ENCODE peak calls at places on chromosomes 2 and 18, in seven cellular contexts. T is adrenal gland, P is H54, O is K562, U is GM12878, H is A549, S is body of pancreas. R is an unnamed sample.

GRCh38 chr2:217162533-217162932 is 302.7 kb upstream of the TNP1 start:
- DNase-seq in T (no peak), P (no peak), O (peak), U (no peak), H (no peak), S (no peak), R (no peak)

GRCh38 chr18:50879302-50880107 is 587 bp downstream of the ME2 start:
- DNase-seq in T (peak), P (no peak), O (no peak), U (no peak), H (no peak), S (peak), R (no peak)

GRCh38 chr2:215896921-215897320 is 116.4 kb downstream of the MREG start:
- DNase-seq in T (no peak), P (no peak), O (no peak), U (no peak), H (no peak), S (no peak), R (no peak)

GRCh38 chr2:106034325-106034724 is 159.8 kb downstream of the UXS1 start:
- DNase-seq in T (no peak), P (no peak), O (no peak), U (no peak), H (no peak), S (no peak), R (no peak)

GRCh38 chr2:961786-962185 is 11.1 kb downstream of the SNTG2 start:
- DNase-seq in T (no peak), P (no peak), O (no peak), U (no peak), H (no peak), S (no peak), R (no peak)

GRCh38 chr2:189522435-189523151 is 58.0 kb downstream of the SLC40A1 start:
- DNase-seq in T (no peak), P (no peak), O (no peak), U (no peak), H (no peak), S (peak), R (no peak)

GRCh38 chr18:23071285-23071684 is 64.0 kb upstream of the CABLES1 start:
- DNase-seq in T (peak), P (no peak), O (no peak), U (peak), H (no peak), S (peak), R (no peak)

GRCh38 chr18:12839057-12839525 is 44.9 kb downstream of the PTPN2 start:
- DNase-seq in T (no peak), P (no peak), O (no peak), U (peak), H (no peak), S (no peak), R (no peak)

GRCh38 chr18:31225668-31226067 is 63.0 kb upstream of the DSC1 start:
- DNase-seq in T (no peak), P (no peak), O (no peak), U (no peak), H (no peak), S (peak), R (no peak)

GRCh38 chr2:85259101-85259590 is 68.6 kb downstream of the TGOLN2 start:
- DNase-seq in T (no peak), P (no peak), O (no peak), U (no peak), H (no peak), S (no peak), R (no peak)

GRCh38 chr2:125638345-125638744 is 1017.6 kb upstream of the GYPC start:
- DNase-seq in T (no peak), P (no peak), O (no peak), U (no peak), H (no peak), S (no peak), R (no peak)

GRCh38 chr2:55511508-55512124 is 7.9 kb upstream of the CFAP36 start:
- DNase-seq in T (no peak), P (peak), O (no peak), U (no peak), H (peak), S (no peak), R (no peak)

GRCh38 chr2:43764086-43764710 is 9.6 kb upstream of the DYNC2LI1 start:
- DNase-seq in T (no peak), P (no peak), O (no peak), U (no peak), H (no peak), S (no peak), R (no peak)

GRCh38 chr2:17894551-17894950 is 16.1 kb downstream of the KCNS3 start:
- DNase-seq in T (no peak), P (no peak), O (no peak), U (no peak), H (no peak), S (peak), R (no peak)

GRCh38 chr2:50143822-50144575 is 887.9 kb downstream of the NRXN1 start:
- DNase-seq in T (no peak), P (peak), O (no peak), U (peak), H (peak), S (peak), R (no peak)

GRCh38 chr18:47893939-47894699 is 36.3 kb downstream of the SMAD2 start:
- DNase-seq in T (no peak), P (no peak), O (no peak), U (no peak), H (no peak), S (no peak), R (no peak)

GRCh38 chr2:190277234-190278112 is 42.2 kb downstream of the HIBCH start:
- DNase-seq in T (peak), P (no peak), O (peak), U (no peak), H (no peak), S (no peak), R (no peak)

GRCh38 chr18:46167971-46168370 is 63.8 kb downstream of the HAUS1 start:
- DNase-seq in T (peak), P (no peak), O (no peak), U (peak), H (no peak), S (peak), R (no peak)

GRCh38 chr2:183032200-183032794 is 6.0 kb downstream of the NCKAP1 start:
- DNase-seq in T (no peak), P (no peak), O (no peak), U (no peak), H (no peak), S (no peak), R (no peak)

GRCh38 chr2:205198130-205198505 is 484.2 kb upstream of the NRP2 start:
- DNase-seq in T (peak), P (peak), O (no peak), U (no peak), H (no peak), S (peak), R (no peak)

GRCh38 chr18:71008257-71008656 is 719.4 kb downstream of the SOCS6 start:
- DNase-seq in T (no peak), P (no peak), O (no peak), U (no peak), H (no peak), S (no peak), R (no peak)

GRCh38 chr18:12254137-12254819 is at the start of gene CIDEA:
- DNase-seq in T (no peak), P (no peak), O (peak), U (no peak), H (no peak), S (no peak), R (no peak)

GRCh38 chr2:20615046-20615465 is 35.8 kb downstream of the HS1BP3 start:
- DNase-seq in T (no peak), P (no peak), O (no peak), U (no peak), H (no peak), S (no peak), R (peak)

GRCh38 chr18:42157878-42158277 is 202.8 kb downstream of the PIK3C3 start:
- DNase-seq in T (no peak), P (no peak), O (no peak), U (no peak), H (no peak), S (no peak), R (no peak)

GRCh38 chr2:19857100-19857499 is 44.7 kb downstream of the TTC32 start:
- DNase-seq in T (no peak), P (no peak), O (no peak), U (no peak), H (no peak), S (no peak), R (no peak)

GRCh38 chr18:12406376-12407111 is 1.2 kb upstream of the PRELID3A start:
- DNase-seq in T (no peak), P (no peak), O (no peak), U (no peak), H (no peak), S (no peak), R (no peak)

GRCh38 chr18:49645836-49646235 is 84.0 kb downstream of the LIPG start:
- DNase-seq in T (peak), P (no peak), O (no peak), U (no peak), H (no peak), S (peak), R (no peak)

DNA sequence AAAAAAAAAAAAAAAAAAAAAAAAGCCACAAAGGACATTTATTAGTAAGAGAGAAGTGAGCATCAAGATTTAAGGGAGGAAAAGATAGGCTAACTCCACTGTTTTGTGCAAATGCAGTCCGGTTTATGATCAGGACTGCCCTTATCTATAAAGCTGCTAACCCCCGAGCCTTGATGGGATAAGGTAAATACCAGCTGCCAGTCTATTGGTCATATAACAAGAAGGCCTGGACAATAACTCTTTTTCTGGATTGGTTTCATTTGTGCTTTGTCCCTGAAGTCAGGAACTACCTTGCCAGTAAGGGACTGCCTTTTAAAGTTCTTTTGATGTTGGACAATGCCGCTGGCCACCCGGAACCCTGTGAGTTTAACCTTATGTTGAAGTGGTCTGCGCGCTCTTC is 15.4 kb downstream of the PTPN4 start:
- DNase-seq in T (no peak), P (no peak), O (no peak), U (no peak), H (no peak), S (no peak), R (no peak)
- TF ChIP-seq POLR2A in T (no peak), P (no peak), O (no peak), U (no peak), H (no peak), S (no peak), R (no peak)

DNA sequence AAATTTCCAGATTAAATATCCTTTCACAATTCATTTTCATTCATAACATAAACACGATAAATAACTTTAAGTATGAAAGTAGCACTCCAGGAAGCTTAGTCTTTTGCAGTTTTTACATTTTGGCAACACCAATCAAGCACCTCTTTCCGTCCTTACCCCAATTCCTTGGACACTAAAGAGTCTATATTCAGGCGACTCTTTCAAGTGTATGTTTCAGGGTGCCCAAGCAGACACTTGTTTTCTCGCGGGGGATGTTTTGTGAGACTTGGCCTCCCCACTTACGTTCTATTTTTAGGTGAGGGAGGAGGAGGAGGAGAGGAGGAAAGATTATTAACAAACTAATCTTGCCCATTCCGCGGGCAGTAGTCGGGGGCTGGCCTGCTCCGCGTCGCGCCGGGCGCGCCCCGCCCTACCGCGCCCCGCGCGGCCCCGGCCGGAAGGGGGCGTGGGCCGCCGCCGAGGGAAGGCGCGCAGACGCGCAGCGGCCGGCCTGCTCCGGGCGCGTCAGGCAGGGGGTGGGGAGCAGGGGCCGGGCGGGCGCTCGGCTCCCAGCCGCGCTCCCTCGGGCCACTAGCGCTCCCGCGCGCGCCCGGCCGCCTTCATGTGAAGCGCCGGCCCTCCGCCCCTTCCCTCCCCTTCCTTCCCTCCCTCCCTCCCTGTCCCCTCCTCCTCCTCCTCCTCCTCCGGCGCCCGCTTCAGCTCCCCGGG is at the start of gene ITPRID2:
- DNase-seq in T (peak), P (peak), O (peak), U (no peak), H (peak), S (peak), R (peak)
- TF ChIP-seq POLR2A in T (no peak), P (peak), O (no peak), U (peak), H (peak), S (no peak), R (no peak)

GRCh38 chr2:218397502-218398436 is 1.9 kb upstream of the CTDSP1 start:
- DNase-seq in T (peak), P (peak), O (peak), U (peak), H (peak), S (peak), R (peak)
- TF ChIP-seq POLR2A in T (peak), P (no peak), O (peak), U (peak), H (peak), S (peak), R (peak)

DNA sequence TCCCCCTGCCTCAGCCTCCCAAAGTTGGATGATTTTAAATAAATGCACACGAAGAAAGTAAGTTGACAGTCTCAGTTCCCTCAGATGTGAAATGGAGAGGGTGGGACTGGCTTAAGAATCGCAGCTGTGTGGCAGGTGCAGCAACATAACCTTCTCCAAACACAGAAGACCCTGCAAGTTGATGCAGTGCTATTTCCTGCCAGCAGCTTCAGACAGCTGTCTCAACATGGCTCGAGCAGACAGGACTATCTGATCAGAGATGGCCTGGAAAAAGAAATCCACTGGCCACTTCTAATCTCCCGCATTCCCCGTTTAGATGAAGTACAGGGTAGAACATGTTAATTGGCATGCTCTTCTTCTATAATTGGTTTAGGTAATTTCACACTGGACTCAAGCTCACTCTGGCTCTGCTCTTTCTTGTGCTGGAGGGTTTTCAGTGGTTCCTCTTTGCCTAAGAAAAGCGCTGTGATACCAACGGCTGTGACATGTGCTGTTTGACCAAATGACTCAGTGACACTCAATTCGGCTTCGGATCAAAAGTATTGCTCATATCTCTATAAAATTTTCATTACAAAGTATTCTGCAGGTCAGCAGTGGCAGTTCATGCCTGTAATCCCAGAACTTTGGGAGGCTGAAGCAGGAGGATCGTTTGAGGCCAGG is 40.2 kb downstream of the MYOM1 start:
- DNase-seq in T (no peak), P (no peak), O (no peak), U (peak), H (no peak), S (no peak), R (no peak)
- TF ChIP-seq POLR2A in T (no peak), P (no peak), O (no peak), U (peak), H (no peak), S (no peak), R (no peak)

GRCh38 chr2:101287303-101287702 is 21.2 kb downstream of the RNF149 start:
- DNase-seq in T (no peak), P (no peak), O (no peak), U (no peak), H (no peak), S (no peak), R (no peak)
- TF ChIP-seq POLR2A in T (no peak), P (no peak), O (no peak), U (no peak), H (no peak), S (no peak), R (no peak)

GRCh38 chr2:172428841-172429173 is 1.4 kb downstream of the ITGA6 start:
- DNase-seq in T (no peak), P (no peak), O (no peak), U (no peak), H (no peak), S (no peak), R (no peak)

GRCh38 chr2:172427990-172428840 is 829 bp downstream of the ITGA6 start:
- DNase-seq in T (no peak), P (no peak), O (peak), U (no peak), H (peak), S (peak), R (peak)

GRCh38 chr2:172426635-172427255 is 641 bp upstream of the ITGA6 start:
- DNase-seq in T (no peak), P (no peak), O (no peak), U (no peak), H (no peak), S (no peak), R (no peak)

GRCh38 chr2:172429351-172429968 is 2.1 kb downstream of the ITGA6 start:
- DNase-seq in T (no peak), P (no peak), O (no peak), U (no peak), H (no peak), S (peak), R (no peak)

DNA sequence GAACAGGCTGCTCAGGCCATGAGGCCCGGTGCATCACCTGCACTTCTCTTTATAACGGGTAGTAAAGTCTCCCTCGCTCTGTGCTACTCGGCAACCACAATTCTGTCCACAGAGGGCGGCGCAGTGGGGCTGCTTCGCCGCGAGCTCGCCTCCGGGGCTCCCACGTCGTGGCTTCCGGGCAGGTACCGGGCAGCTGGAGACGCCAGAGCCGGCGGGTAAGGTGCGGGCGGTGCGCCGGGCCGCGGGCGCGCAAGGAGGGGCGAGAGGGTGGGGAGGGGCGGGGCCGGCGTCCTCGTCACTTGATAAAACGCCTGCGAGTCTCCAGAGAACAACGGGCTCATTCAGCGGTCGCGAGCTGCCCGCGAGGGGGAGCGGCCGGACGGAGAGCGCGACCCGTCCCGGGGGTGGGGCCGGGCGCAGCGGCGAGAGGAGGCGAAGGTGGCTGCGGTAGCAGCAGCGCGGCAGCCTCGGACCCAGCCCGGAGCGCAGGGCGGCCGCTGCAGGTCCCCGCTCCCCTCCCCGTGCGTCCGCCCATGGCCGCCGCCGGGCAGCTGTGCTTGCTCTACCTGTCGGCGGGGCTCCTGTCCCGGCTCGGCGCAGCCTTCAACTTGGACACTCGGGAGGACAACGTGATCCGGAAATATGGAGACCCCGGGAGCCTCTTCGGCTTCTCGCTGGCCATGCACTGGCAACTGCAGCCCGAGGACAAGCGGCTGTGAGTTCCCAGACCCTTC is at the start of gene ITGA6:
- DNase-seq in T (peak), P (peak), O (peak), U (no peak), H (peak), S (peak), R (peak)
- TF ChIP-seq POLR2A in T (peak), P (peak), O (no peak), U (no peak), H (peak), S (peak), R (peak)

GRCh38 chr18:14086459-14087231 is 45.6 kb downstream of the ZNF519 start:
- DNase-seq in T (no peak), P (peak), O (peak), U (no peak), H (peak), S (peak), R (no peak)
- TF ChIP-seq POLR2A in T (no peak), P (no peak), O (no peak), U (no peak), H (no peak), S (no peak), R (no peak)

GRCh38 chr18:21612125-21613100 is at the start of gene SNRPD1:
- DNase-seq in T (peak), P (peak), O (peak), U (peak), H (peak), S (peak), R (peak)
- TF ChIP-seq POLR2A in T (peak), P (peak), O (peak), U (peak), H (peak), S (peak), R (peak)

DNA sequence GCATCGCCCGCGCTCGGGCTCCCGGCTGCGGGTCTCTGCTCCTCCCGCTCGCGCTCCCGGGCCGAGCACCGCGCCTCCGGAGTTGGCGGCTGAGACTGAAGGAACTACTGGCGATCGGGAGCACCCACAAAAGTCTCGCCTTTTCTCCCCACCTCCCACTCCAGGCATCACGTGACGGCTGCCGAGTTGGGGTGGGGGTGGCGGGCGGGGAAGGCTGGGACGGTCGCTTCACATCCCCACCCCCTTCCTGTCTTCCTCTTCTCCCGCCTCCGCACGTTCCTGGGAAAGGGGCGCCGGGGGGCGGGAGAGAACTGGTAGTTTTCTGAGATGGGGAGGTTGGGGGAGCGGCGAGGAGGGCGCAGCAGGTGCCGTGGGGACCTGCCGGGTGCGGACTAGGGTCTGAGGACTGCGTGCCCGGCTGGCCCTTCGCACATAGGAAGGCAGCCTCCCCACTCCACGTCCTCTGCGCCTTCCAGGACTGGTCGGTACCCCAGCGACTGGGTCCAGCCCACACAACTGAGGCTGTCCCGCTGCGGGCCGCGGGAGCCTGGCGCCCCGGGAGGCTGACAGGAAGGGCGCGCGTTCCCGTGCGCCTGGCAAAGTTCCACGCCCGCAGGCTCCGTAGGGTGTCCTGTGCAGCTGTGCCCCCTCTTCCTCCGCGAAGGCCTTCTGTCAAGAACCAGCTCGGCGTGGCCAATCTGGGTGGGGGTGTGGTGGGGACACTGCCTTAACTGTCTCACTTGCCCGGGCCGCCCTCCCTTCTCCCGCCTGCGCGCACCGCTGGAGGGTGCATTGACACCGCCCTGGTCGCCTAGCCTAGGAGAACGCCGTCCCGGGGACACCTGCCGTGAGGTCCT is at the start of gene LYPD1:
- DNase-seq in T (peak), P (peak), O (no peak), U (no peak), H (no peak), S (peak), R (peak)
- TF ChIP-seq POLR2A in T (no peak), P (no peak), O (no peak), U (no peak), H (no peak), S (no peak), R (no peak)